ENCODE peak calls at places on chromosome 15, in four cellular contexts. A is NB4; H is activated CD4-positive, alpha-beta memory T cell treated with anti-CD3 and anti-CD28 coated beads for 36 hours; J is thyroid gland. F is an unnamed sample.

GRCh38 chr15:69627548-69628158 is 175.0 kb downstream of the RPLP1 start:
- DNase-seq in A (no peak), H (no peak), J (no peak), F (no peak)

GRCh38 chr15:43215961-43216360 is 4.9 kb downstream of the EPB42 start:
- DNase-seq in A (no peak), H (no peak), J (no peak), F (no peak)

GRCh38 chr15:73530649-73531048 is 87.7 kb downstream of the REC114 start:
- DNase-seq in A (no peak), H (no peak), J (no peak), F (no peak)

GRCh38 chr15:78012643-78013077 is 64.9 kb downstream of the TBC1D2B start:
- DNase-seq in A (no peak), H (no peak), J (no peak), F (no peak)

GRCh38 chr15:61936528-61937195 is 123.6 kb downstream of the VPS13C start:
- DNase-seq in A (no peak), H (no peak), J (no peak), F (no peak)

GRCh38 chr15:91424001-91424400 is 323.9 kb downstream of the SV2B start:
- DNase-seq in A (no peak), H (no peak), J (no peak), F (no peak)

GRCh38 chr15:70096215-70096974 is 1.3 kb downstream of the TLE3 start:
- DNase-seq in A (peak), H (peak), J (peak), F (no peak)

GRCh38 chr15:33126559-33127290 is 67.8 kb downstream of the FMN1 start:
- DNase-seq in A (peak), H (peak), J (peak), F (peak)

GRCh38 chr15:42171122-42171521 is 14.7 kb upstream of the PLA2G4F start:
- DNase-seq in A (no peak), H (no peak), J (no peak), F (peak)

GRCh38 chr15:83436513-83437158 is 10.5 kb upstream of the SH3GL3 start:
- DNase-seq in A (peak), H (no peak), J (no peak), F (peak)

GRCh38 chr15:99613887-99614642 is 48.3 kb downstream of the MEF2A start:
- DNase-seq in A (peak), H (no peak), J (no peak), F (peak)

GRCh38 chr15:84387086-84387485 is 151.5 kb downstream of the GOLGA6L4 start:
- DNase-seq in A (no peak), H (no peak), J (no peak), F (no peak)

GRCh38 chr15:60124460-60125070 is 120.5 kb downstream of the FOXB1 start:
- DNase-seq in A (no peak), H (no peak), J (no peak), F (no peak)

GRCh38 chr15:69971771-69972170 is 125.9 kb downstream of the TLE3 start:
- DNase-seq in A (no peak), H (no peak), J (no peak), F (no peak)

GRCh38 chr15:31263751-31264533 is 62.7 kb upstream of the KLF13 start:
- DNase-seq in A (peak), H (peak), J (peak), F (peak)

GRCh38 chr15:89359471-89360293 is 25.1 kb upstream of the POLG start:
- DNase-seq in A (peak), H (no peak), J (no peak), F (no peak)

GRCh38 chr15:98382139-98382538 is 266.2 kb upstream of the IGF1R start:
- DNase-seq in A (peak), H (no peak), J (no peak), F (no peak)

GRCh38 chr15:43420435-43420834 is 49.5 kb downstream of the TUBGCP4 start:
- DNase-seq in A (no peak), H (no peak), J (no peak), F (no peak)

GRCh38 chr15:69031013-69032001 is 16.8 kb downstream of the NOX5 start:
- DNase-seq in A (peak), H (peak), J (peak), F (no peak)

GRCh38 chr15:22979069-22979698 is 984 bp downstream of the CYFIP1 start:
- DNase-seq in A (peak), H (peak), J (peak), F (no peak)

GRCh38 chr15:42992626-42993025 is 72.0 kb upstream of the TTBK2 start:
- DNase-seq in A (no peak), H (no peak), J (no peak), F (no peak)

GRCh38 chr15:34732430-34732829 is 22.4 kb downstream of the GJD2 start:
- DNase-seq in A (no peak), H (no peak), J (no peak), F (no peak)

GRCh38 chr15:46041907-46042306 is 407.1 kb downstream of the SQOR start:
- DNase-seq in A (no peak), H (no peak), J (no peak), F (no peak)

GRCh38 chr15:48553559-48553958 is 92.0 kb downstream of the FBN1 start:
- DNase-seq in A (no peak), H (no peak), J (no peak), F (no peak)

GRCh38 chr15:65650312-65651041 is 28.7 kb downstream of the SLC24A1 start:
- DNase-seq in A (no peak), H (no peak), J (no peak), F (no peak)

GRCh38 chr15:66766282-66767228 is 64.5 kb downstream of the SMAD6 start:
- DNase-seq in A (no peak), H (no peak), J (no peak), F (no peak)

GRCh38 chr15:90885432-90886290 is 1.4 kb downstream of the FES start:
- DNase-seq in A (peak), H (peak), J (peak), F (peak)

GRCh38 chr15:26179906-26180305 is 316.8 kb upstream of the ATP10A start:
- DNase-seq in A (peak), H (no peak), J (no peak), F (peak)

F was measured in MV-4-11.